ENCODE peak calls at places on chromosomes 13 and 19, in four cellular contexts. Y, M, V and I are unnamed samples.
A peak's percentile ranks its signal among the peaks of the same experiment; 100 is the strongest.

GRCh38 chr19:12052571-12053169 is at the start of gene ZNF878:
- DNase-seq in Y (peak; percentile 95), M (peak; percentile 75), V (peak; percentile 39), I (peak; percentile 92)

GRCh38 chr13:113951246-113951999 is 22.5 kb downstream of the C13orf46 start:
- DNase-seq in Y (peak; percentile 93), M (peak; percentile 83), V (no peak), I (peak; percentile 93)

GRCh38 chr13:108943842-108944241 is 314.4 kb downstream of the MYO16 start:
- DNase-seq in Y (no peak), M (no peak), V (no peak), I (no peak)

GRCh38 chr13:50993371-50993770 is 83.8 kb downstream of the RNASEH2B start:
- DNase-seq in Y (no peak), M (no peak), V (no peak), I (no peak)

GRCh38 chr19:4679416-4679815 is 9.3 kb upstream of the MYDGF start:
- DNase-seq in Y (no peak), M (no peak), V (no peak), I (no peak)

GRCh38 chr13:68099616-68100015 is 869.5 kb upstream of the PCDH9 start:
- DNase-seq in Y (no peak), M (no peak), V (no peak), I (no peak)

GRCh38 chr19:43651758-43652545 is 12.3 kb upstream of the CADM4 start:
- DNase-seq in Y (peak; percentile 80), M (peak; percentile 58), V (peak; percentile 38), I (peak; percentile 78)

GRCh38 chr13:100338265-100338664 is 249.4 kb downstream of the PCCA start:
- DNase-seq in Y (no peak), M (peak; percentile 4), V (no peak), I (no peak)

GRCh38 chr19:29277107-29277506 is 64.2 kb upstream of the UQCRFS1 start:
- DNase-seq in Y (peak; percentile 28), M (peak; percentile 19), V (no peak), I (no peak)

GRCh38 chr13:26541041-26541440 is 16.4 kb upstream of the WASF3 start:
- DNase-seq in Y (no peak), M (no peak), V (no peak), I (no peak)

GRCh38 chr13:57633950-57634828 is 2.6 kb downstream of the PCDH17 start:
- DNase-seq in Y (peak; percentile 61), M (no peak), V (no peak), I (peak; percentile 1)

GRCh38 chr13:94947965-94948371 is 235.6 kb upstream of the SOX21 start:
- DNase-seq in Y (no peak), M (no peak), V (no peak), I (no peak)

GRCh38 chr13:104008571-104009435 is 942.6 kb upstream of the SLC10A2 start:
- DNase-seq in Y (no peak), M (no peak), V (no peak), I (no peak)

GRCh38 chr19:28530406-28531035 is 682.4 kb downstream of the UQCRFS1 start:
- DNase-seq in Y (no peak), M (no peak), V (no peak), I (no peak)

GRCh38 chr19:22945560-22945959 is 57.4 kb downstream of the ZNF728 start:
- DNase-seq in Y (no peak), M (peak; percentile 2), V (no peak), I (peak; percentile 1)

GRCh38 chr19:40672038-40672437 is 18.4 kb downstream of the NUMBL start:
- DNase-seq in Y (no peak), M (no peak), V (no peak), I (no peak)

GRCh38 chr13:79353698-79354097 is 52.4 kb downstream of the RBM26 start:
- DNase-seq in Y (no peak), M (no peak), V (no peak), I (no peak)

GRCh38 chr19:7784856-7785255 is 21.8 kb downstream of the CLEC4M start:
- DNase-seq in Y (no peak), M (no peak), V (no peak), I (no peak)

GRCh38 chr13:39909634-39910033 is 254.2 kb downstream of the COG6 start:
- DNase-seq in Y (no peak), M (no peak), V (no peak), I (no peak)

GRCh38 chr19:54464624-54465266 is 1.2 kb upstream of the LENG9 start:
- DNase-seq in Y (peak; percentile 93), M (peak; percentile 73), V (no peak), I (peak; percentile 82)

GRCh38 chr13:36879218-36879938 is 40.7 kb downstream of the SMAD9 start:
- DNase-seq in Y (no peak), M (no peak), V (no peak), I (no peak)

GRCh38 chr13:85261757-85262346 is 537.4 kb downstream of the SLITRK6 start:
- DNase-seq in Y (no peak), M (no peak), V (no peak), I (no peak)

GRCh38 chr19:13130886-13131490 is 12.9 kb downstream of the NACC1 start:
- DNase-seq in Y (no peak), M (no peak), V (no peak), I (no peak)

GRCh38 chr13:33319859-33320258 is 34.3 kb upstream of the STARD13 start:
- DNase-seq in Y (no peak), M (no peak), V (no peak), I (no peak)

GRCh38 chr19:53530622-53531021 is 7.3 kb upstream of the ZNF331 start:
- DNase-seq in Y (no peak), M (no peak), V (no peak), I (no peak)

GRCh38 chr19:9906475-9907087 is 29.7 kb downstream of the OLFM2 start:
- DNase-seq in Y (no peak), M (no peak), V (no peak), I (no peak)

GRCh38 chr19:57803594-57804325 is 11.0 kb downstream of the ZNF552 start:
- DNase-seq in Y (no peak), M (peak; percentile 97), V (peak; percentile 48), I (peak; percentile 59)

DNA sequence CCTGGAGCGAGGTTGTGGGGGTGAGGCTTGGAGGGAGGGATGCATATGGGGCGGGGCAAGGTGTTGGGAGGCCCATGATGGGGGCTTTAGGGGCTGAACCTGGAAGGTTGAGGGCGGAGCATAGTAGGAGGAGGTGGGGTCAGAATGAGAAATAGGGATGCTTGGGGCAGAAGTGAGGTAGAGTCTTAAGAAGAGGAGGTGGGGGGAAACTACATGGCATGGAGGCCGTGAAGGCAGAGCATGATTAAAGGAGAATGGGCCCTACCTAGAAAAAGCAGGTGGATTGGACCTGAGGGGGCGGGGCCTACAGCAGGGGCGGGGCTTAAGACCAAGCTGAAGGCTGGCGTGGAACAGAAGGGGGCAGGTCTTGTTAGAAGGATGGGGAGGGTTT is 789 bp downstream of the NR1H2 start:
- DNase-seq in Y (peak; percentile 67), M (no peak), V (no peak), I (no peak)
- H3K4me3 ChIP-seq in Y (peak overlapping the region; percentile 99), M (peak overlapping the region; percentile 44), V (peak overlapping the region; percentile 11), I (no peak overlapping the region)

GRCh38 chr13:112509190-112509589 is 78.8 kb downstream of the TUBGCP3 start:
- DNase-seq in Y (no peak), M (no peak), V (no peak), I (no peak)

GRCh38 chr13:112510987-112511715 is 76.8 kb downstream of the TUBGCP3 start:
- DNase-seq in Y (no peak), M (no peak), V (no peak), I (no peak)

GRCh38 chr13:112506046-112506445 is 81.9 kb downstream of the TUBGCP3 start:
- DNase-seq in Y (no peak), M (no peak), V (no peak), I (no peak)

GRCh38 chr13:112513761-112514160 is 74.2 kb downstream of the TUBGCP3 start:
- DNase-seq in Y (no peak), M (no peak), V (no peak), I (no peak)

DNA sequence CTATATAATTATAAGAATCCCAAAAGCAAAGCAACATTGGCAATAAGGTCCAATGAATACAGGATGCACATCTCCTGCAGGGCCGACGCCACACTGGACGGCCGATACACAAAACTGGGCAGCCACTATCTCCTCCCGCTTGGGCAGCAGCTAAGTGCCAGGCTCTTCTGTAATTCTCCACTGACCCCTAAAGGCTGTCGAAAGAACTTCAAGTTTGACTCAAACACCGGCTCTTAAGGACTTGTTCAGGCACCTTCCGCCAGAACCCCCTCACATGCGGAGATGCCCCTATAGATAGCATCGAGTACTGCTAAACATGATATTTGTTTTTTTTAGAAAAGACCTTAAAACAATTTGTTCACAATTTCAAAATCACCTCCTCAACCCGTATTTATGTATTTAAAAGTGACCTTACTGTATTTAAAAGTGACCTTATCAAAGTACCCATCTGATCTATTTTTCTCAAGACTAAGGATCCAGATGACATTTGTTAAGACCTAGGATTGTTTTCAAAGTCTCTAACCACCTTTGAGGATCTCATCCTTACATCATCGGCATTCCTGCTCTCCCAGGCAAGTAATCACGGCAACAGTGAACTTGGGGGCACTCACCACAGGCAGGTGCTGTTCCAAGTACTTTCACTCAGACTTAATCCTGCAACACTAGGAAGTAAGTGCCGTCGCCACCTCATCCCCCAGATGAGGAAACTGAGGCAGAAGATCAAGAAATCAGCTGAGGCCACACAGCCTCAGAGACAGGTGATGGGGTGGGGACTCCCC is 77.8 kb downstream of the TUBGCP3 start:
- DNase-seq in Y (no peak), M (peak; percentile 78), V (peak; percentile 35), I (peak; percentile 51)
- TF ChIP-seq CTCF in Y (peak; percentile 25), M (peak; percentile 77), V (peak; percentile 40), I (peak; percentile 44)

GRCh38 chr19:1286451-1286858 is 782 bp downstream of the EFNA2 start:
- DNase-seq in Y (no peak), M (no peak), V (no peak), I (no peak)
- H3K4me3 ChIP-seq in Y (no peak overlapping the region), M (no peak overlapping the region), V (no peak overlapping the region), I (no peak overlapping the region)

DNA sequence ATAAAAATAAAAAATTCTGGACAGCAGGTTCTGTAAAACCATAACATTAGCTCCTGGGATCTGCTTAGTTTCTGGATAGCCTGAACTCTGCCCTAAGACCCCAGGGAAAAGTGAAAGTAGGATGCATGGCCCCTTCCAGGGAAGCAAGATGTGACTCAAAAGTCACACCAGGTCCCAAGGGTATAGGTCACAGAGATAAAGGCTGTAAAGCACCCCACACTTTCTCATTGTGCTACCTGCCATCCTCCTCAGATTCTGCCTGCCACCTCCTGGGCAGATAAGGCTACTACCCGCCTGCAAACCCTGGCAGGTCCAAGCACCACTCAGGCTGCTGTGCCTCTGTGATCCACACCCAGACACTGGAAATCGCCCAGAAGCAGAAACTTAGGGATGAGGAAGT is 20.6 kb downstream of the FFAR2 start:
- DNase-seq in Y (no peak), M (peak; percentile 25), V (no peak), I (peak; percentile 8)
- TF ChIP-seq CTCF in Y (peak; percentile 27), M (peak; percentile 57), V (peak; percentile 51), I (peak; percentile 58)

DNA sequence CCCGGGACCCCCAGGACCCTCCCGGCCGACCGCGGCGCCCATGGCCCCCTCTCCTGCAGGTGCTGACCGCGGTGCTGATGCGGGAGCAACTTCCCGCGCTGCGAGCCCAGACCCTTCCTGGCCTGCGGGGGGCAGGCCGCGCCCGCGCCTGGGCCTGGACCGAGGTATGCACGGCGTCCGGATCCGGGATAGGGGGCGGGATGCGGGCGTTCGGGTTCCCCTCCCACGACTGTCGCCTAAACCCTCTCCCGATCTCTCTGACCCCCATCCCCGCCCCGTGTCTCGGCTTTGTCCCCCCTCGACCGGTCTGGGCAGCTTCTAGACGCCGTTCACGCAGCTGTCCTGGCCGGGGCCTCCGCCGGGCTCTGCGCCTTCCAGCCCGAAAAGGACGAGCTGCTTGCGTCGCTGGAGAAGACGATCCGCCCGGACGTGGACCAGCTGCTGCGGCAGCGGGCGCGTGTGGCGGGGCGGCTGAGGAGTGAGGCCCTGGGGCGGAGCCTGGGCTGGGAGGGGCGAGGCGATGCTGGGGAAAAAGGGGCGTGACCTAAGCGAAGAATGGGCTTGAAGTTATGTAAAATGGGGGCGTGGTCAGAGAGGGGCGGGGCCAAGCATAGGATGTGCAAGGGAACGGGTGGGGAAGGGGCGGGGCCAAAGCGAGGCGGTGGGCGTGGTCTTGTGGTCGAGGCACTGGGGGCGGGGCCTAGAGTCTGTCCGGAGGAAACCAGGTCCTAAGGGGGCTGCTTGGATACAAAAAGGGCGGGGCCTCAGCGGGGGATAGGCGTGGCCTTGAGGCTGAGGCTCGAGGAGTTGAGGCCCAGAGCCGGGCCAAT is 15.9 kb upstream of the COLGALT1 start:
- DNase-seq in Y (peak; percentile 98), M (peak; percentile 92), V (peak; percentile 75), I (peak; percentile 90)
- H3K4me3 ChIP-seq in Y (peak overlapping the region; percentile 51), M (peak overlapping the region; percentile 60), V (peak overlapping the region; percentile 42), I (peak overlapping the region; percentile 51)